ENCODE peak calls at places on chromosome 5, in five cellular contexts. One of them, this sample, is unnamed. For H3K9me3, the result is how much of the 10 kb centered on the place peaks cover.

GRCh38 chr5:14882658-14883580 is 11.3 kb upstream of the ANKH start:
- DNase-seq in upper lobe of right lung: no peak
- DNase-seq in endodermal cell: no peak
- DNase-seq in body of pancreas: peak
- DNase-seq in ovary: no peak
- DNase-seq in this sample: no peak

GRCh38 chr5:97094579-97095317 is 47.7 kb downstream of the LIX1 start:
- DNase-seq in upper lobe of right lung: no peak
- DNase-seq in ovary: no peak
- DNase-seq in endodermal cell: no peak
- DNase-seq in body of pancreas: no peak
- DNase-seq in this sample: no peak

GRCh38 chr5:72498284-72498683 is 8.9 kb downstream of the ZNF366 start:
- DNase-seq in ovary: no peak
- DNase-seq in body of pancreas: no peak
- DNase-seq in endodermal cell: no peak
- DNase-seq in upper lobe of right lung: no peak
- DNase-seq in this sample: no peak

GRCh38 chr5:80399553-80400239 is 8.2 kb upstream of the ZFYVE16 start:
- DNase-seq in upper lobe of right lung: no peak
- DNase-seq in endodermal cell: no peak
- DNase-seq in body of pancreas: peak
- DNase-seq in ovary: no peak
- DNase-seq in this sample: no peak

GRCh38 chr5:43729846-43730478 is 127.0 kb downstream of the NNT start:
- DNase-seq in endodermal cell: no peak
- DNase-seq in body of pancreas: no peak
- DNase-seq in upper lobe of right lung: no peak
- DNase-seq in ovary: no peak
- DNase-seq in this sample: no peak

GRCh38 chr5:135236951-135237791 is 161.9 kb downstream of the MACROH2A1 start:
- DNase-seq in upper lobe of right lung: peak
- DNase-seq in endodermal cell: peak
- DNase-seq in ovary: peak
- DNase-seq in body of pancreas: no peak
- DNase-seq in this sample: no peak

GRCh38 chr5:154562244-154562861 is 84.3 kb upstream of the HAND1 start:
- DNase-seq in upper lobe of right lung: no peak
- DNase-seq in endodermal cell: no peak
- DNase-seq in ovary: no peak
- DNase-seq in body of pancreas: peak
- DNase-seq in this sample: no peak

GRCh38 chr5:171415115-171415730 is 4.2 kb upstream of the FGF18 start:
- DNase-seq in endodermal cell: peak
- DNase-seq in upper lobe of right lung: no peak
- DNase-seq in ovary: no peak
- DNase-seq in body of pancreas: no peak
- DNase-seq in this sample: no peak

GRCh38 chr5:148725675-148726074 is 71.3 kb upstream of the HTR4 start:
- DNase-seq in endodermal cell: no peak
- DNase-seq in ovary: no peak
- DNase-seq in body of pancreas: no peak
- DNase-seq in upper lobe of right lung: no peak
- DNase-seq in this sample: no peak

GRCh38 chr5:96870094-96871021 is 5.9 kb upstream of the ERAP2 start:
- DNase-seq in upper lobe of right lung: no peak
- DNase-seq in ovary: no peak
- DNase-seq in body of pancreas: no peak
- DNase-seq in endodermal cell: no peak
- DNase-seq in this sample: no peak

GRCh38 chr5:154756203-154756870 is 1.2 kb downstream of the LARP1 start:
- DNase-seq in upper lobe of right lung: peak
- DNase-seq in endodermal cell: peak
- DNase-seq in ovary: peak
- DNase-seq in body of pancreas: peak
- DNase-seq in this sample: peak

GRCh38 chr5:181204561-181205401 is at the start of gene TRIM7:
- DNase-seq in body of pancreas: peak
- DNase-seq in endodermal cell: peak
- DNase-seq in upper lobe of right lung: peak
- DNase-seq in ovary: peak
- DNase-seq in this sample: no peak

GRCh38 chr5:141840295-141840812 is 37.9 kb downstream of the PCDH1 start:
- DNase-seq in endodermal cell: no peak
- DNase-seq in upper lobe of right lung: no peak
- DNase-seq in ovary: no peak
- DNase-seq in body of pancreas: no peak
- DNase-seq in this sample: no peak

GRCh38 chr5:60686164-60686563 is 13.8 kb downstream of the DEPDC1B start:
- DNase-seq in endodermal cell: no peak
- DNase-seq in ovary: no peak
- DNase-seq in upper lobe of right lung: no peak
- DNase-seq in body of pancreas: no peak
- DNase-seq in this sample: no peak

GRCh38 chr5:60685028-60685427 is 14.9 kb downstream of the DEPDC1B start:
- DNase-seq in upper lobe of right lung: no peak
- DNase-seq in body of pancreas: no peak
- DNase-seq in ovary: no peak
- DNase-seq in endodermal cell: no peak
- DNase-seq in this sample: no peak

GRCh38 chr5:60688980-60689379 is 11.0 kb downstream of the DEPDC1B start:
- DNase-seq in ovary: no peak
- DNase-seq in endodermal cell: no peak
- DNase-seq in body of pancreas: no peak
- DNase-seq in upper lobe of right lung: no peak
- DNase-seq in this sample: no peak

GRCh38 chr5:60685700-60686099 is 14.3 kb downstream of the DEPDC1B start:
- DNase-seq in ovary: no peak
- DNase-seq in body of pancreas: no peak
- DNase-seq in upper lobe of right lung: no peak
- DNase-seq in endodermal cell: no peak
- DNase-seq in this sample: no peak

DNA sequence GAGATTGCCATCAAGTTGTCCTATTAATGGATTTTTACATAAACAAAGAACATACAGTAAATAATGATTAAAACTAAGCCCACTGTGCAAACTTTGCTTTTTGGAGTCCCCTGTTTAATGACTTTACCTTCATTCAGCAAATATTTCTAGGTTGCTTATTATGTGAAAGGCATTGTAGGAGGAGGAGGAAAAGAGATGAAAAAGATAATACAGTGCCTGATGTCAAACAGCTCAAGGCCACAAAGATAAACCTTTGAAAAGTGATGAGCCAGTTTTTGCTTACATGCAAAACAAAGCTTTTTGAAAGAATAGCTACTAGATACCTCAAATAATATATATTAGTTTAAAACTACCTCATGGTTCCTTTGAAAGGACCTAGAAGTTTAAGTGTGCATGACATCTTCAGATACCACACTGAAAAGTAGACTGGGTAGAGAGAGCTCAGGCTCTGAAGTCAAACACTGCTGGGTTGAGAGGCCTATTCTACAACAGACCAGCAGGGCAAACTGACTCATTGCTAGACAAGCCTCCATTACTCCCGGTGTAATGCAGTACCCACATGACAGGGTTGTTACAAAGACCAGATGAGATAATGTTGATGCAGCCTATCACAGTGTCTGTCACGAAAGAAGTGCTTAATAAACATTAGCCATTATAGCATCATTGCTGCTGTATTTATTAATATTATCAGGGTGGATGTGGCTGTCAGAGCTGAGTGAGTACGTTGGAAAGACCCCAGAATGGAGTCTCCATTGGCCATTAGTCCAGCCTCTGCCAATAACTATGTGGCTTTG is 11.8 kb downstream of the DEPDC1B start:
- DNase-seq in endodermal cell: peak
- DNase-seq in upper lobe of right lung: no peak
- DNase-seq in body of pancreas: no peak
- DNase-seq in ovary: no peak
- DNase-seq in this sample: no peak
- TF ChIP-seq CTCF in endodermal cell: peak
- TF ChIP-seq CTCF in upper lobe of right lung: no peak
- TF ChIP-seq CTCF in body of pancreas: no peak
- TF ChIP-seq CTCF in ovary: no peak
- TF ChIP-seq CTCF in this sample: no peak

DNA sequence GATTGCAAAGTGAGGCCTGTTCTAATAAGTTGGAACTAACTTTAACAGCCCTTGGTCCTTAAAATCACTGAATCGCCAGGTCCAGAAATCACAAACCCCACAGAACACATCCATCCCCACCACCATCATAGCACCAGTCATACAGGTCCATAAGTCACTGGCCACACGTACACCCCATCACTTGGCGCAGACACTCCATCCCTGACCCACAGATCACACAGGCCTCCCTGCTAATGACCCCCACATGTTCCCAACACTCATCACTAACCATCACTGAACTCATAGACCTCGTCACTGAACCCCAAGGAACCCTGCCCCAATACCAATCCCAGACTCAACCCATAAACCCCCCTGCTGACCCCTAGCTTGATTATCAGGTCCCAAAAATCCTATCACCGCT is 41.2 kb upstream of the ZNF300 start:
- DNase-seq in body of pancreas: no peak
- DNase-seq in upper lobe of right lung: no peak
- DNase-seq in endodermal cell: no peak
- DNase-seq in ovary: peak
- DNase-seq in this sample: no peak
- H3K9me3 ChIP-seq in body of pancreas: under half
- H3K9me3 ChIP-seq in upper lobe of right lung: under half
- H3K9me3 ChIP-seq in endodermal cell: half or more
- H3K9me3 ChIP-seq in ovary: under half
- H3K9me3 ChIP-seq in this sample: half or more

GRCh38 chr5:1385395-1386273 is 40.7 kb upstream of the CLPTM1L start:
- DNase-seq in ovary: peak
- DNase-seq in endodermal cell: peak
- DNase-seq in upper lobe of right lung: peak
- DNase-seq in body of pancreas: peak
- DNase-seq in this sample: peak
- TF ChIP-seq CTCF in ovary: no peak
- TF ChIP-seq CTCF in endodermal cell: no peak
- TF ChIP-seq CTCF in upper lobe of right lung: no peak
- TF ChIP-seq CTCF in body of pancreas: no peak
- TF ChIP-seq CTCF in this sample: no peak

DNA sequence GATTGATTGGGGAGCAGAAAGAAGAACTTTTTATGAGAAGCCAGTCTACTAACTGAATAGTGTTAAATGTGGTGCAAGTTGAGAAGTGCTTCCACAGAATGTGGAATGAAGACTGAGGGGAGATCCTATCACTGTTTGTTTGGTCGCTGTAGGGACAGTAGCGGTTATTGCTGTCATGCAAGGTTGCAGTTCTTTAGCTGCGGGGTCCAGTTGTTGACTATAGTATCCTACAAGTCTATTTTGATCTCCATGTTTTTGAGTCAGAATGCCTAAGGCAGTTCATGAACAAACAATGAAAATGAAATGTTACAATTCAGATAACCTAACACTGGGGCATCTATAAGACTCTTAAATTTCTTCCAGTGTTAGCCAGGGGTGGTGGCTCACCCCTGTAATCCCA is 45.3 kb upstream of the PDZD2 start:
- DNase-seq in endodermal cell: no peak
- DNase-seq in ovary: no peak
- DNase-seq in body of pancreas: no peak
- DNase-seq in upper lobe of right lung: no peak
- DNase-seq in this sample: no peak
- H3K9me3 ChIP-seq in endodermal cell: under half
- H3K9me3 ChIP-seq in ovary: under half
- H3K9me3 ChIP-seq in body of pancreas: under half
- H3K9me3 ChIP-seq in upper lobe of right lung: under half
- H3K9me3 ChIP-seq in this sample: under half

DNA sequence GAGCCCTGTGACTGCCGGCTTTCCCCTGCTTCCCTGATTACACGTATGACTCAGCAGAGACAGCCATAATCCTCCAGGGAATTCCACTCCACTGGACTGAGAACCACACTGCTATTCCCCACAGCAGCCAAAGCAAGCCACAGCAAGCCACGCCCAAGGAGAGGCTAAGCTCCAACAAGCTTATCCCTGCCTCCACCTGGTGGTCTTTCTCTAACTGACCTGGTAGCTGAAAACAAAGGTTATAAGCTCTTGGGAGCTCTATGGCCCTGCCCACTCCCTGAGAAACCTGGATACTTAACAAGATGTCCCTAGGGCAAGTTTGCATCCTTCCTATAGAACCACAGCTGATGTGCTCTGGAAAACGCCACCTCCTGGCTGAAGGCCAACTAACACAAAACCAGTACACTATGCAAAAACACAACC is 613.7 kb upstream of the CDH18 start:
- DNase-seq in upper lobe of right lung: no peak
- DNase-seq in ovary: no peak
- DNase-seq in endodermal cell: peak
- DNase-seq in body of pancreas: no peak
- DNase-seq in this sample: no peak
- TF ChIP-seq CTCF in upper lobe of right lung: no peak
- TF ChIP-seq CTCF in ovary: no peak
- TF ChIP-seq CTCF in endodermal cell: peak
- TF ChIP-seq CTCF in body of pancreas: no peak
- TF ChIP-seq CTCF in this sample: no peak

This sample was measured in CD4-positive, alpha-beta T cell.